ENCODE peak calls at places on chromosomes 5 and 9, in five cellular contexts. X, G, V, B and W are unnamed samples.

GRCh38 chr5:67035098-67035740 is 161.4 kb downstream of the CD180 start:
- DNase-seq in V (no peak), G (no peak), X (no peak), B (no peak), W (no peak)

GRCh38 chr5:59390074-59390659 is 503.4 kb downstream of the PDE4D start:
- DNase-seq in V (peak; percentile 18), X (no peak), G (peak; percentile 3), B (no peak), W (no peak)

GRCh38 chr5:94778712-94779111 is 160.2 kb downstream of the SLF1 start:
- DNase-seq in B (no peak), G (no peak), X (no peak), V (no peak), W (no peak)

GRCh38 chr5:15014809-15015208 is 143.2 kb upstream of the ANKH start:
- DNase-seq in B (no peak), V (peak; percentile 82), X (no peak), G (no peak), W (no peak)

GRCh38 chr9:75593920-75594319 is 296.6 kb upstream of the PCSK5 start:
- DNase-seq in B (no peak), G (no peak), X (no peak), V (no peak), W (no peak)

GRCh38 chr9:277595-278330 is 63.1 kb downstream of the DOCK8 start:
- DNase-seq in B (no peak), G (no peak), V (no peak), X (no peak), W (no peak)

GRCh38 chr9:137422668-137423000 is 328 bp downstream of the EXD3 start:
- DNase-seq in X (no peak), B (peak; percentile 54), G (no peak), V (no peak), W (no peak)

GRCh38 chr5:124956471-124957029 is 210.1 kb upstream of the ZNF608 start:
- DNase-seq in V (no peak), G (no peak), B (no peak), X (no peak), W (no peak)

GRCh38 chr5:125485003-125485641 is 738.7 kb upstream of the ZNF608 start:
- DNase-seq in V (no peak), G (no peak), B (peak; percentile 41), X (no peak), W (no peak)

DNA sequence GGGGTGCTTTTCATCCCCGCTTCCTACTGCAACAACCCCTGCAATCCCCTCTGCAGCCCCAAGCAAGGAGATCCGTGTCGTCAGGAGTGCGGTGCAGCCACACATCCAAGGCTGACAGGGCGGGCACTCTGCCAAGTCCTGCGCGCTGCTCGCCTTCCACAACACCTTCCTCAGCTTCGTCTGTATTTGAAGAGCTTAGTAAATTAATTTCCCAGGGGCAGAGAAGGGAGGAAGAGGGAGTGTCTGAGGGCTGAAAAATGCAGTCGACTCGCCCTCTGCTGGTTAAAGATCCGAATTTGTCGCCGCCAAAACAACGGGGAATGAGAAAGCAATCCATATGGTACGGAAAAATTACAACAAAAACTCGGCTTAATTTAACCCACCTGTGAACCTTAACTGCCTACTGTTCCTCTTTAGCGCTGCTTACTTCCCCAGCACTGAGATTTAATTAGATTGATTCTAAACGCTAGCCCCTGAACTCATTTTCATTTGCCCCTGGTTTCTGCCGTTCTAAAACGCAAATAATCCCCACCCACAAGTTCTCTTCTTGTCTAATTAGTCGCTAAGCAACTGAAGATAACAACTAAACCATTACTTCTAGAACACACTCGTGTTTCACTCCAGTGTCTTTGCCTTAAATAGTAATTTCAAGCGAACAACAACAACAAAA is 10.9 kb upstream of the PCDHB1 start:
- DNase-seq in G (peak; percentile 38), X (no peak), B (peak; percentile 16), V (no peak), W (peak; percentile 63)
- TF ChIP-seq SUZ12 in G (no peak), X (no peak), B (no peak), V (no peak), W (no peak)

DNA sequence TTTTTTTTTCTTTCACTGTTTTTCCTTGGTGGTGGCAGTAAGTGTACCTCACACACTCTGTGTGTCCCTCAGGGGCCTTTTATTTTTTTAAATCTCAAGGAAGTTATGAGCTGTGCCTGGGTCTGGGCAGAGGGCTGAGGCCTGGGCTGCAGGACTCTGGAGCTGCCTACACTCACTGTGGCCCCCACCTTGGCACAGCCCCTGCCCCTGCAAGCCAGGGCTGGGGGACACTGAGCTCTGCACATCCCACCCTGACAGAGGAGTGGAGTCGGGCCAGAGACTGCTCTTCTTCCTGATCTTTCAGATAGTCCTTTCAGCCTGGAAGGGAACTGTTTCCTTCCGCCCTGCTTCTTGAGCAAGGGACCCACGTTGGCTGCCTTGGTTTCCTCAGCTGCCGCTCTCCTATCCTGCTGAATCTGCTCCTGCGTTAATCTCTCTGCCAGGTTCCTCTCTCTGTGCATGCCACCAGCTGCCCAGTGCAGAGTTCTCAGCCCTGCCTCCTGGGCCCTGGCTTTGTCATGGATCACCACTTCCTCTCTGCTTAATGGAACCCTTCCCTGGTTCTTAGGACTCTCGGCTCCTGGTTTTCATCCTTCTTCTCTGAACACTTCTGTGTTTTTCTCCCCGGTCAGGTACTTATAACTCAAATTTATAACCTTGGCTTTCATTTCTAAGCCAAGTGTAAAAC is 502.3 kb downstream of the DIRAS2 start:
- DNase-seq in V (no peak), X (no peak), G (no peak), B (no peak), W (no peak)
- TF ChIP-seq SUZ12 in V (no peak), X (no peak), G (no peak), B (no peak), W (no peak)

GRCh38 chr5:146025108-146025507 is 80.3 kb downstream of the PLAC8L1 start:
- DNase-seq in G (no peak), B (no peak), X (no peak), V (peak; percentile 78), W (no peak)
- TF ChIP-seq SUZ12 in G (no peak), B (no peak), X (no peak), V (no peak), W (no peak)

DNA sequence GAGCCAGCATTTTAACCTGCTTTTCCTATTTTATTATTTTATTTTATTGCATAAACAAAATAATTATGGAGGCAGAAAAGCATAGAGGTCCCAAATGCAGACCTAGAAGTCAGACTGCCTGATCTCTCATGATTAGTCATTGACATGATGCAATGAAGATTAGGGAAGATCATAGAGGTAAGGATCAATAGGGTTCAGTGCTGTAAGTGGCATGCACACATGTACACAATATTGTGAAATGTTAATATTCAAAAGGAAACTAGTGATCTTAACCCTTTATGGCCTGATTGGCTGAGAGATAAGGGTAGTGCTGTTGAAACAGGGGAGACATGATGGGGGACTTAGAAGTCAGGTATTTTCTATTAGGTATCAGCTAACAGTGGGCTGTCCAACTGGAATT is 1.1 kb upstream of the FRRS1L start:
- DNase-seq in V (peak; percentile 48), G (no peak), B (no peak), X (no peak), W (no peak)
- TF ChIP-seq SUZ12 in V (no peak), G (no peak), B (no peak), X (no peak), W (no peak)

DNA sequence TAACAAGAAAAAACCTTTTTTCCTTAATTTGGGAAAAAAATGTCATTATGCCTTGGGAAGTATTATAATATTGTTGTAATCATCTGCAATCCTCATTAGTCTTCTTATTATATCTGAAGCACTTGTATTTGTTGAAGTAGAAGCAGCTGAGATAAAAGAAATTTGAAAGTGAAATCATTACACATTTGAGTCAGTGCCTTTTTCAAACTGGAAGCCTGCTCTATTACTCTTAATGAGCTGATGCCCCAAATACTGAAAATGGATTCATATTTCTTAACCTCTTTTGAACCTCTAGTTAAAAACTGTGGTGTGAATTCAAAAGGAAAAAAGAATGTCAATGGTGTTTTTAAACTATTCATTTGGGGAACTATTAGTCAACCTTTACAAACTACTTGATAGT is 1027.7 kb downstream of the NR2F1-AS1 start:
- DNase-seq in B (no peak), G (no peak), V (no peak), X (no peak), W (no peak)
- TF ChIP-seq SUZ12 in B (no peak), G (no peak), V (no peak), X (no peak), W (no peak)

DNA sequence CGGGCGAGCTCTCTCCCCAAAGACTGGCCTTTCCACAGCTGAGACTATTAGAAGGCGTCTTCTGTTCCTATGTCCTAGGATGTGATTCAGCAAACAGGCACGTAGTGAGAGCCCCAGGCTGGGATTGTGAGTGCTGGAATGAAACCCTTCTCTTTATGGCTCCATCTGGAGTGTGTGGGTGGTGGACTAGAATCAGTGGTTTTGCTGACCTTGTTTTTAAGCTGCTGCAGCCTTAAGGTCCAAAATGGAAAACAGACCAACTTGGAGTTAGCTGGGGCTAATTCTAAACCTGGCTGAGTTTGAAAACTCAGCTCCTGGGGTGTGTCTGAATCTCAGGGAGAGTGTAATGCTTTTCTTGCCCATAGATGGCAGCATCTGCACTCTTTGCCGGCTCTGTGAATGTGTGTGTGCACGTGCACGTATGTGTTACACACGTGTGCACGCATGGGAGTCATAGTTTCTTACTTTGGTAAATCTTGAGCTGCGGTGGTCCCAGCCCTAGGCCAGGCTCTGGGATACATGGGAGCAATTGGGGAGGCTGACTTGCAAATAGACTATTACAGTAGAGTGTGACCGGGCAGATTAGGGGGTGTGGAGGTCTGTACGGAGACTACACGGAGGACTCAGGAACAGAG is 10.7 kb downstream of the GSN start:
- DNase-seq in G (no peak), V (no peak), X (peak; percentile 11), B (peak; percentile 71), W (no peak)
- TF ChIP-seq SUZ12 in G (no peak), V (no peak), X (no peak), B (no peak), W (no peak)

DNA sequence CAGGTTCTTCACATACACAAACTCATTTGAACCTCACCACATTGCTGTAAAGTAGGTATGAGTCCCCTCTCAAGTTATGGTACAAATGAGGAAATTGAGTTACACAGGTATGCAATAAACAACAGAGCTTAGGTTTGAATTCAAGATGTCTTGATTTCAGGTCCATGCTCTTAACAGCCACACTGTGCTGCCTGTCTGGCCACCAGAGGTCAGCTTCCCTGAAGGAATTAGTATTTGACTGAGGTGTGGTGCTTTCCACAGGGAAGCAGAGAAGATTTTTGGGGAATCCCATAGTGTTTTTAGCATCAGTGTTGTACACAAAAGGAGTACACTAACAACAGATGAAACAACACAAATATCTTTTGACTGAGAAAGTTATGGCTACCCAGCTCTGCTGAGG is 94.4 kb upstream of the ITGA1 start:
- DNase-seq in B (peak; percentile 22), V (peak; percentile 30), X (no peak), G (no peak), W (no peak)
- TF ChIP-seq SUZ12 in B (no peak), V (no peak), X (no peak), G (no peak), W (no peak)

GRCh38 chr5:86526811-86527348 is 90.9 kb upstream of the COX7C start:
- DNase-seq in X (no peak), B (no peak), V (no peak), G (no peak), W (no peak)

GRCh38 chr5:86523718-86524117 is 94.0 kb upstream of the COX7C start:
- DNase-seq in G (no peak), V (no peak), X (no peak), B (no peak), W (no peak)

DNA sequence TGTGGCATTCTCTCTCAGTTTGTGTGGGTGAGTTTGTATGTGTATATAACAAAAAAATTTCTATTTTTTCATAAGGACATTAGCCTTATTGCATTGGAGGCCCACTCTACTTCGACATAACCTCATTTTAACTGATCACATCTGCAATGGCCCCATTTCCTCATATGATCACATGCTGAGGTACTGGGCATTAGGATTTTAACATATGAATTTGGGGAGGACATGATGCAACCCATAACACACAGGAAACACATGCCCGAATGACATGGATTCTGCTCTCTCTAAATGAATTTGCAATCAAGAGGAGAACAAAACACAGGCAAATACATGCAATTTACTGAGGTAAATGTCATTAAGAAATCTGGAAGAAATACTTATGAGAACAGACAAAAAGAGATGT is 92.1 kb upstream of the COX7C start:
- DNase-seq in V (no peak), X (no peak), G (no peak), B (no peak), W (no peak)
- TF ChIP-seq SUZ12 in V (no peak), X (no peak), G (no peak), B (no peak), W (no peak)

GRCh38 chr9:21434202-21435014 is 5.8 kb upstream of the IFNA1 start:
- DNase-seq in B (peak; percentile 53), G (peak; percentile 43), V (peak; percentile 52), X (no peak), W (no peak)
- TF ChIP-seq SUZ12 in B (no peak), G (no peak), V (no peak), X (no peak), W (no peak)